ENCODE peak calls at places on chromosomes 7 and 10, in nine cellular contexts. One of them, this sample, is unnamed.

GRCh38 chr10:90847436-90847835 is 10.4 kb downstream of the HTR7 start:
- DNase-seq in T-helper 1 cell: no peak
- DNase-seq in HTR-8/SVneo: no peak
- DNase-seq in midbrain: no peak
- DNase-seq in T-cell: no peak
- DNase-seq in amniotic stem cell: no peak
- DNase-seq in SHP77: no peak
- DNase-seq in activated T-helper 1 cell treated with anti-CD3 and anti-CD28 coated beads, Interleukin-12 subunit alpha, Interleukin-12 subunit beta, Interleukin-2, Interleukin-4 antibody, amounts not matched to agents 30 ng/mL and 10 ng/mL and 1 ng/mL, durations not matched to agents 14 hours and 24 hours and 36 hours: no peak
- DNase-seq in IMR-90: peak
- DNase-seq in this sample: no peak

GRCh38 chr7:100166966-100167911 is 1.2 kb downstream of the GAL3ST4 start:
- DNase-seq in T-helper 1 cell: no peak
- DNase-seq in HTR-8/SVneo: no peak
- DNase-seq in midbrain: peak
- DNase-seq in T-cell: no peak
- DNase-seq in amniotic stem cell: no peak
- DNase-seq in SHP77: no peak
- DNase-seq in activated T-helper 1 cell treated with anti-CD3 and anti-CD28 coated beads, Interleukin-12 subunit alpha, Interleukin-12 subunit beta, Interleukin-2, Interleukin-4 antibody, amounts not matched to agents 30 ng/mL and 10 ng/mL and 1 ng/mL, durations not matched to agents 14 hours and 24 hours and 36 hours: no peak
- DNase-seq in IMR-90: no peak
- DNase-seq in this sample: no peak

GRCh38 chr7:151168022-151168786 is 710 bp upstream of the GBX1 start:
- DNase-seq in T-helper 1 cell: no peak
- DNase-seq in HTR-8/SVneo: peak
- DNase-seq in midbrain: no peak
- DNase-seq in T-cell: peak
- DNase-seq in amniotic stem cell: no peak
- DNase-seq in SHP77: no peak
- DNase-seq in activated T-helper 1 cell treated with anti-CD3 and anti-CD28 coated beads, Interleukin-12 subunit alpha, Interleukin-12 subunit beta, Interleukin-2, Interleukin-4 antibody, amounts not matched to agents 30 ng/mL and 10 ng/mL and 1 ng/mL, durations not matched to agents 14 hours and 24 hours and 36 hours: peak
- DNase-seq in IMR-90: no peak
- DNase-seq in this sample: peak

GRCh38 chr7:26191233-26191973 is 9.1 kb downstream of the HNRNPA2B1 start:
- DNase-seq in T-helper 1 cell: no peak
- DNase-seq in HTR-8/SVneo: no peak
- DNase-seq in midbrain: no peak
- DNase-seq in T-cell: no peak
- DNase-seq in amniotic stem cell: no peak
- DNase-seq in SHP77: no peak
- DNase-seq in activated T-helper 1 cell treated with anti-CD3 and anti-CD28 coated beads, Interleukin-12 subunit alpha, Interleukin-12 subunit beta, Interleukin-2, Interleukin-4 antibody, amounts not matched to agents 30 ng/mL and 10 ng/mL and 1 ng/mL, durations not matched to agents 14 hours and 24 hours and 36 hours: no peak
- DNase-seq in IMR-90: no peak
- DNase-seq in this sample: no peak

GRCh38 chr10:124324856-124325657 is 93.7 kb downstream of the OAT start:
- DNase-seq in T-helper 1 cell: no peak
- DNase-seq in HTR-8/SVneo: no peak
- DNase-seq in midbrain: no peak
- DNase-seq in T-cell: no peak
- DNase-seq in amniotic stem cell: no peak
- DNase-seq in SHP77: no peak
- DNase-seq in activated T-helper 1 cell treated with anti-CD3 and anti-CD28 coated beads, Interleukin-12 subunit alpha, Interleukin-12 subunit beta, Interleukin-2, Interleukin-4 antibody, amounts not matched to agents 30 ng/mL and 10 ng/mL and 1 ng/mL, durations not matched to agents 14 hours and 24 hours and 36 hours: no peak
- DNase-seq in IMR-90: no peak
- DNase-seq in this sample: no peak

GRCh38 chr10:71613303-71613777 is 106.2 kb downstream of the C10orf105 start:
- DNase-seq in T-helper 1 cell: no peak
- DNase-seq in HTR-8/SVneo: no peak
- DNase-seq in midbrain: no peak
- DNase-seq in T-cell: no peak
- DNase-seq in amniotic stem cell: no peak
- DNase-seq in SHP77: no peak
- DNase-seq in activated T-helper 1 cell treated with anti-CD3 and anti-CD28 coated beads, Interleukin-12 subunit alpha, Interleukin-12 subunit beta, Interleukin-2, Interleukin-4 antibody, amounts not matched to agents 30 ng/mL and 10 ng/mL and 1 ng/mL, durations not matched to agents 14 hours and 24 hours and 36 hours: no peak
- DNase-seq in IMR-90: no peak
- DNase-seq in this sample: no peak

GRCh38 chr7:51315393-51316261 is 982 bp downstream of the COBL start:
- DNase-seq in T-helper 1 cell: no peak
- DNase-seq in HTR-8/SVneo: no peak
- DNase-seq in midbrain: peak
- DNase-seq in T-cell: no peak
- DNase-seq in amniotic stem cell: no peak
- DNase-seq in SHP77: no peak
- DNase-seq in activated T-helper 1 cell treated with anti-CD3 and anti-CD28 coated beads, Interleukin-12 subunit alpha, Interleukin-12 subunit beta, Interleukin-2, Interleukin-4 antibody, amounts not matched to agents 30 ng/mL and 10 ng/mL and 1 ng/mL, durations not matched to agents 14 hours and 24 hours and 36 hours: no peak
- DNase-seq in IMR-90: no peak
- DNase-seq in this sample: no peak

GRCh38 chr7:30928254-30928872 is 16.7 kb downstream of the AQP1 start:
- DNase-seq in T-helper 1 cell: no peak
- DNase-seq in HTR-8/SVneo: no peak
- DNase-seq in midbrain: no peak
- DNase-seq in T-cell: no peak
- DNase-seq in amniotic stem cell: no peak
- DNase-seq in SHP77: no peak
- DNase-seq in activated T-helper 1 cell treated with anti-CD3 and anti-CD28 coated beads, Interleukin-12 subunit alpha, Interleukin-12 subunit beta, Interleukin-2, Interleukin-4 antibody, amounts not matched to agents 30 ng/mL and 10 ng/mL and 1 ng/mL, durations not matched to agents 14 hours and 24 hours and 36 hours: no peak
- DNase-seq in IMR-90: no peak
- DNase-seq in this sample: no peak

GRCh38 chr10:79072041-79072441 is 3.3 kb downstream of the ZMIZ1 start:
- DNase-seq in T-helper 1 cell: no peak
- DNase-seq in HTR-8/SVneo: no peak
- DNase-seq in midbrain: peak
- DNase-seq in T-cell: no peak
- DNase-seq in amniotic stem cell: no peak
- DNase-seq in SHP77: no peak
- DNase-seq in activated T-helper 1 cell treated with anti-CD3 and anti-CD28 coated beads, Interleukin-12 subunit alpha, Interleukin-12 subunit beta, Interleukin-2, Interleukin-4 antibody, amounts not matched to agents 30 ng/mL and 10 ng/mL and 1 ng/mL, durations not matched to agents 14 hours and 24 hours and 36 hours: no peak
- DNase-seq in IMR-90: peak
- DNase-seq in this sample: no peak

GRCh38 chr7:1669486-1669951 is 558 bp upstream of the ELFN1 start:
- DNase-seq in T-helper 1 cell: no peak
- DNase-seq in HTR-8/SVneo: no peak
- DNase-seq in midbrain: no peak
- DNase-seq in T-cell: no peak
- DNase-seq in amniotic stem cell: no peak
- DNase-seq in SHP77: no peak
- DNase-seq in activated T-helper 1 cell treated with anti-CD3 and anti-CD28 coated beads, Interleukin-12 subunit alpha, Interleukin-12 subunit beta, Interleukin-2, Interleukin-4 antibody, amounts not matched to agents 30 ng/mL and 10 ng/mL and 1 ng/mL, durations not matched to agents 14 hours and 24 hours and 36 hours: no peak
- DNase-seq in IMR-90: no peak
- DNase-seq in this sample: no peak

GRCh38 chr10:90087197-90088007 is 386.0 kb downstream of the KIF20B start:
- DNase-seq in T-helper 1 cell: no peak
- DNase-seq in HTR-8/SVneo: peak
- DNase-seq in midbrain: no peak
- DNase-seq in T-cell: no peak
- DNase-seq in amniotic stem cell: peak
- DNase-seq in SHP77: no peak
- DNase-seq in activated T-helper 1 cell treated with anti-CD3 and anti-CD28 coated beads, Interleukin-12 subunit alpha, Interleukin-12 subunit beta, Interleukin-2, Interleukin-4 antibody, amounts not matched to agents 30 ng/mL and 10 ng/mL and 1 ng/mL, durations not matched to agents 14 hours and 24 hours and 36 hours: no peak
- DNase-seq in IMR-90: peak
- DNase-seq in this sample: no peak

GRCh38 chr7:148982596-148983219 is 45.6 kb downstream of the PDIA4 start:
- DNase-seq in T-helper 1 cell: no peak
- DNase-seq in HTR-8/SVneo: no peak
- DNase-seq in midbrain: no peak
- DNase-seq in T-cell: no peak
- DNase-seq in amniotic stem cell: peak
- DNase-seq in SHP77: no peak
- DNase-seq in activated T-helper 1 cell treated with anti-CD3 and anti-CD28 coated beads, Interleukin-12 subunit alpha, Interleukin-12 subunit beta, Interleukin-2, Interleukin-4 antibody, amounts not matched to agents 30 ng/mL and 10 ng/mL and 1 ng/mL, durations not matched to agents 14 hours and 24 hours and 36 hours: no peak
- DNase-seq in IMR-90: peak
- DNase-seq in this sample: no peak

GRCh38 chr7:32587431-32587948 is 92.2 kb downstream of the AVL9 start:
- DNase-seq in T-helper 1 cell: no peak
- DNase-seq in HTR-8/SVneo: peak
- DNase-seq in midbrain: no peak
- DNase-seq in T-cell: no peak
- DNase-seq in amniotic stem cell: no peak
- DNase-seq in SHP77: no peak
- DNase-seq in activated T-helper 1 cell treated with anti-CD3 and anti-CD28 coated beads, Interleukin-12 subunit alpha, Interleukin-12 subunit beta, Interleukin-2, Interleukin-4 antibody, amounts not matched to agents 30 ng/mL and 10 ng/mL and 1 ng/mL, durations not matched to agents 14 hours and 24 hours and 36 hours: no peak
- DNase-seq in IMR-90: peak
- DNase-seq in this sample: no peak

This sample was measured in T-helper 17 cell.